ENCODE peak calls at places on chromosomes 16 and 17, in ten cellular contexts. D, Y, H, S, N, B, A, M, X and C are unnamed samples.

GRCh38 chr17:79914813-79915740 is 75.8 kb upstream of the CBX4 start:
- DNase-seq in D (no peak), Y (peak; percentile 46), H (no peak), S (no peak), N (no peak), B (no peak), A (no peak), M (no peak), X (no peak), C (no peak)

GRCh38 chr16:566475-567361 is at the start of gene NHLRC4:
- DNase-seq in D (peak; percentile 82), Y (no peak), H (peak; percentile 41), S (peak; percentile 62), N (peak; percentile 40), B (peak; percentile 58), A (no peak), M (peak; percentile 90), X (no peak), C (peak; percentile 19)

GRCh38 chr17:56679767-56680422 is 86.4 kb downstream of the NOG start:
- DNase-seq in D (no peak), Y (no peak), H (no peak), S (no peak), N (no peak), B (no peak), A (no peak), M (no peak), X (no peak), C (no peak)

GRCh38 chr17:58402047-58402446 is 15.3 kb downstream of the RNF43 start:
- DNase-seq in D (no peak), Y (no peak), H (peak; percentile 21), S (no peak), N (no peak), B (peak; percentile 16), A (no peak), M (no peak), X (no peak), C (no peak)

GRCh38 chr17:64547354-64547753 is 40.6 kb downstream of the CEP95 start:
- DNase-seq in D (no peak), Y (no peak), H (no peak), S (no peak), N (no peak), B (no peak), A (no peak), M (no peak), X (no peak), C (no peak)

GRCh38 chr16:89417352-89417751 is 73.0 kb downstream of the ANKRD11 start:
- DNase-seq in D (no peak), Y (no peak), H (no peak), S (no peak), N (no peak), B (no peak), A (no peak), M (no peak), X (no peak), C (no peak)

GRCh38 chr17:81403671-81404534 is 8.6 kb downstream of the BAHCC1 start:
- DNase-seq in D (no peak), Y (no peak), H (no peak), S (no peak), N (no peak), B (no peak), A (no peak), M (no peak), X (no peak), C (no peak)

GRCh38 chr16:3646348-3646920 is 8.1 kb upstream of the DNASE1 start:
- DNase-seq in D (no peak), Y (no peak), H (no peak), S (no peak), N (no peak), B (no peak), A (peak; percentile 56), M (peak; percentile 7), X (no peak), C (peak; percentile 27)

GRCh38 chr16:3021449-3022207 is 1.5 kb downstream of the TNFRSF12A start:
- DNase-seq in D (peak; percentile 88), Y (peak; percentile 86), H (peak; percentile 69), S (peak; percentile 68), N (peak; percentile 54), B (peak; percentile 91), A (peak; percentile 30), M (peak; percentile 88), X (peak; percentile 67), C (no peak)

GRCh38 chr16:72749091-72749490 is 298.8 kb downstream of the ZFHX3 start:
- DNase-seq in D (no peak), Y (no peak), H (no peak), S (no peak), N (no peak), B (no peak), A (no peak), M (no peak), X (no peak), C (no peak)

GRCh38 chr17:31549121-31549524 is 157.6 kb downstream of the RAB11FIP4 start:
- DNase-seq in D (no peak), Y (no peak), H (no peak), S (no peak), N (no peak), B (no peak), A (no peak), M (no peak), X (no peak), C (no peak)

GRCh38 chr16:25108054-25108453 is 3.5 kb upstream of the LCMT1 start:
- DNase-seq in D (no peak), Y (no peak), H (no peak), S (no peak), N (peak; percentile 22), B (peak; percentile 40), A (peak; percentile 7), M (peak; percentile 62), X (no peak), C (no peak)

GRCh38 chr16:86681440-86681838 is 103.1 kb downstream of the FOXL1 start:
- DNase-seq in D (peak; percentile 76), Y (no peak), H (no peak), S (no peak), N (no peak), B (no peak), A (no peak), M (no peak), X (no peak), C (no peak)

GRCh38 chr17:7219434-7219811 is 213 bp downstream of the DLG4 start:
- DNase-seq in D (no peak), Y (no peak), H (no peak), S (no peak), N (no peak), B (no peak), A (no peak), M (no peak), X (no peak), C (no peak)

GRCh38 chr16:29877266-29877961 is 14.4 kb upstream of the CDIPT start:
- DNase-seq in D (no peak), Y (no peak), H (no peak), S (no peak), N (peak; percentile 32), B (peak; percentile 69), A (no peak), M (peak; percentile 67), X (no peak), C (no peak)

GRCh38 chr16:69477546-69477945 is 53.1 kb downstream of the CYB5B start:
- DNase-seq in D (no peak), Y (no peak), H (no peak), S (no peak), N (no peak), B (no peak), A (no peak), M (no peak), X (no peak), C (no peak)

GRCh38 chr17:3667366-3668278 is 756 bp downstream of the TAX1BP3 start:
- DNase-seq in D (peak; percentile 94), Y (peak; percentile 89), H (peak; percentile 90), S (peak; percentile 74), N (no peak), B (no peak), A (no peak), M (no peak), X (peak; percentile 46), C (peak; percentile 78)

GRCh38 chr16:8675183-8676159 is 1.1 kb downstream of the ABAT start:
- DNase-seq in D (no peak), Y (peak; percentile 61), H (no peak), S (no peak), N (peak; percentile 32), B (peak; percentile 67), A (no peak), M (no peak), X (no peak), C (no peak)

GRCh38 chr17:18070861-18071340 is 16.8 kb upstream of the DRG2 start:
- DNase-seq in D (no peak), Y (no peak), H (peak; percentile 47), S (no peak), N (no peak), B (no peak), A (no peak), M (no peak), X (no peak), C (no peak)

GRCh38 chr16:70432800-70433455 is 6.0 kb downstream of the ST3GAL2 start:
- DNase-seq in D (no peak), Y (no peak), H (no peak), S (no peak), N (no peak), B (no peak), A (no peak), M (no peak), X (no peak), C (no peak)

GRCh38 chr16:57534337-57534880 is 2.0 kb downstream of the CCDC102A start:
- DNase-seq in D (peak; percentile 17), Y (no peak), H (no peak), S (no peak), N (no peak), B (no peak), A (no peak), M (no peak), X (no peak), C (no peak)

GRCh38 chr16:27236635-27237228 is 31.8 kb downstream of the NSMCE1 start:
- DNase-seq in D (no peak), Y (no peak), H (no peak), S (no peak), N (no peak), B (no peak), A (no peak), M (no peak), X (no peak), C (no peak)

GRCh38 chr17:80899402-80900268 is 92.0 kb upstream of the CHMP6 start:
- DNase-seq in D (no peak), Y (peak; percentile 56), H (peak; percentile 66), S (no peak), N (peak; percentile 78), B (peak; percentile 88), A (no peak), M (peak; percentile 65), X (no peak), C (no peak)

GRCh38 chr17:81859906-81860755 is at the start of gene P4HB:
- DNase-seq in D (no peak), Y (peak; percentile 96), H (no peak), S (no peak), N (no peak), B (peak; percentile 97), A (no peak), M (no peak), X (no peak), C (no peak)

GRCh38 chr17:40827746-40828453 is 5.5 kb upstream of the KRT10 start:
- DNase-seq in D (no peak), Y (no peak), H (peak; percentile 32), S (no peak), N (no peak), B (no peak), A (no peak), M (no peak), X (no peak), C (no peak)

GRCh38 chr17:74097461-74098131 is 105.9 kb upstream of the RPL38 start:
- DNase-seq in D (no peak), Y (no peak), H (no peak), S (no peak), N (no peak), B (no peak), A (no peak), M (no peak), X (no peak), C (no peak)

GRCh38 chr16:50539822-50540710 is 8.1 kb upstream of the NKD1 start:
- DNase-seq in D (no peak), Y (no peak), H (no peak), S (no peak), N (no peak), B (no peak), A (no peak), M (no peak), X (no peak), C (no peak)

GRCh38 chr17:54901230-54901847 is 687 bp downstream of the TOM1L1 start:
- DNase-seq in D (peak; percentile 20), Y (no peak), H (peak; percentile 24), S (peak; percentile 17), N (no peak), B (no peak), A (no peak), M (no peak), X (no peak), C (no peak)